ENCODE peak calls at places on chromosomes 11 and 22, in seven cellular contexts. E, D, W, H, O, X and Y are unnamed samples.
A peak's percentile ranks its signal among the peaks of the same experiment; 100 is the strongest.

GRCh38 chr11:12914401-12914912 is 94.7 kb upstream of the RASSF10 start:
- DNase-seq in E (no peak), D (peak; percentile 31), W (peak; percentile 90), H (no peak), O (peak; percentile 48), X (peak; percentile 76), Y (no peak)

GRCh38 chr11:69352715-69353325 is 58.9 kb downstream of the MYEOV start:
- DNase-seq in E (no peak), D (peak; percentile 86), W (peak; percentile 78), H (no peak), O (peak; percentile 95), X (peak; percentile 67), Y (peak; percentile 49)

GRCh38 chr11:119683783-119684182 is 45.2 kb downstream of the NECTIN1 start:
- DNase-seq in E (no peak), D (no peak), W (no peak), H (no peak), O (no peak), X (no peak), Y (no peak)

GRCh38 chr11:65814131-65814959 is 19.4 kb upstream of the SNX32 start:
- DNase-seq in E (no peak), D (no peak), W (no peak), H (no peak), O (peak; percentile 20), X (no peak), Y (no peak)

GRCh38 chr11:32881286-32881685 is 11.3 kb upstream of the QSER1 start:
- DNase-seq in E (no peak), D (no peak), W (no peak), H (no peak), O (no peak), X (no peak), Y (no peak)

GRCh38 chr11:44300881-44301855 is 8.8 kb downstream of the ALX4 start:
- DNase-seq in E (no peak), D (peak; percentile 18), W (peak; percentile 68), H (no peak), O (peak; percentile 94), X (peak; percentile 73), Y (no peak)

GRCh38 chr11:16969010-16970004 is 44.9 kb downstream of the PLEKHA7 start:
- DNase-seq in E (no peak), D (no peak), W (no peak), H (no peak), O (no peak), X (no peak), Y (no peak)

GRCh38 chr11:43920598-43921419 is 21.6 kb upstream of the C11orf96 start:
- DNase-seq in E (no peak), D (peak; percentile 99), W (peak; percentile 97), H (no peak), O (peak; percentile 99), X (peak; percentile 96), Y (peak; percentile 83)

GRCh38 chr22:24758164-24758799 is 16.2 kb downstream of the PIWIL3 start:
- DNase-seq in E (peak; percentile 36), D (no peak), W (peak; percentile 64), H (peak; percentile 25), O (peak; percentile 51), X (peak; percentile 88), Y (peak; percentile 51)

GRCh38 chr11:111761056-111761455 is 5.1 kb downstream of the PPP2R1B start:
- DNase-seq in E (no peak), D (no peak), W (no peak), H (no peak), O (no peak), X (no peak), Y (no peak)

GRCh38 chr11:32439488-32440210 is 4.3 kb upstream of the WT1 start:
- DNase-seq in E (no peak), D (no peak), W (no peak), H (no peak), O (no peak), X (no peak), Y (no peak)

GRCh38 chr11:87101956-87102355 is 64.2 kb downstream of the TMEM135 start:
- DNase-seq in E (no peak), D (no peak), W (no peak), H (no peak), O (no peak), X (no peak), Y (no peak)

GRCh38 chr11:57530215-57530595 is 349 bp downstream of the TIMM10 start:
- DNase-seq in E (no peak), D (no peak), W (no peak), H (no peak), O (no peak), X (no peak), Y (no peak)

GRCh38 chr11:102007567-102008437 is 39.4 kb upstream of the CFAP300 start:
- DNase-seq in E (no peak), D (peak; percentile 18), W (peak; percentile 41), H (no peak), O (peak; percentile 63), X (peak; percentile 86), Y (peak; percentile 77)